ENCODE peak calls at places on chromosomes 1 and 21, in nine cellular contexts. T is OCI-LY7, J is fibroblast of mammary gland, H is choroid plexus epithelial cell, M is stomach, Y is endodermal cell, C is lower leg skin, P is ovary, W is astrocyte. G is an unnamed sample.

GRCh38 chr1:5140136-5140535 is 485.7 kb downstream of the AJAP1 start:
- DNase-seq in Y (no peak), T (no peak), J (no peak), P (no peak), M (no peak), C (no peak), W (no peak), H (no peak), G (peak)

GRCh38 chr1:225877570-225877969 is 4.6 kb downstream of the TMEM63A start:
- DNase-seq in W (no peak), T (peak), Y (peak), P (peak), C (peak), H (peak), J (peak), M (peak), G (no peak)

GRCh38 chr1:155938220-155938627 is 3.2 kb upstream of the RXFP4 start:
- DNase-seq in M (no peak), T (peak), J (peak), W (peak), Y (peak), H (peak), P (no peak), C (peak), G (no peak)

GRCh38 chr1:200968469-200969410 is 54.8 kb downstream of the KIF21B start:
- DNase-seq in J (no peak), Y (no peak), H (no peak), W (no peak), C (no peak), M (no peak), T (no peak), P (no peak), G (no peak)

GRCh38 chr1:158814970-158815369 is 16.2 kb upstream of the MNDA start:
- DNase-seq in T (no peak), C (no peak), J (no peak), P (no peak), M (no peak), W (no peak), Y (no peak), H (no peak), G (no peak)

GRCh38 chr1:36613721-36614120 is 131.0 kb upstream of the CSF3R start:
- DNase-seq in C (no peak), J (no peak), H (no peak), M (no peak), Y (no peak), P (no peak), W (no peak), T (no peak), G (no peak)

GRCh38 chr1:43537423-43538142 is 6.9 kb downstream of the PTPRF start:
- DNase-seq in Y (no peak), M (peak), T (no peak), W (peak), H (no peak), P (no peak), C (no peak), J (no peak), G (no peak)

GRCh38 chr1:27862671-27863551 is 9.4 kb upstream of the THEMIS2 start:
- DNase-seq in P (no peak), W (peak), H (peak), Y (no peak), C (peak), J (peak), M (no peak), T (peak), G (peak)

GRCh38 chr1:246519514-246519913 is 12.4 kb upstream of the SMYD3 start:
- DNase-seq in Y (peak), W (no peak), M (no peak), P (no peak), H (no peak), C (peak), T (no peak), J (no peak), G (no peak)

GRCh38 chr21:39097981-39098380 is 85.3 kb downstream of the PSMG1 start:
- DNase-seq in T (no peak), C (peak), H (no peak), M (no peak), Y (peak), W (no peak), J (no peak), P (no peak), G (no peak)

GRCh38 chr1:100378956-100379355 is 26.6 kb downstream of the CDC14A start:
- DNase-seq in T (no peak), H (no peak), J (no peak), C (no peak), P (no peak), M (no peak), Y (no peak), W (no peak), G (no peak)

GRCh38 chr1:18047122-18047521 is 60.5 kb upstream of the IGSF21 start:
- DNase-seq in C (no peak), T (no peak), W (no peak), J (no peak), M (no peak), Y (no peak), H (no peak), P (no peak), G (no peak)

GRCh38 chr21:46052703-46053651 is 44.9 kb upstream of the COL6A2 start:
- DNase-seq in M (no peak), P (no peak), T (no peak), Y (no peak), J (peak), H (peak), C (peak), W (peak), G (no peak)

GRCh38 chr1:222043444-222044292 is 301.8 kb upstream of the DUSP10 start:
- DNase-seq in H (peak), Y (no peak), M (no peak), J (peak), T (no peak), C (no peak), W (peak), P (no peak), G (no peak)

GRCh38 chr1:36367067-36367466 is 18.7 kb downstream of the STK40 start:
- DNase-seq in T (no peak), Y (no peak), H (no peak), C (no peak), P (no peak), W (no peak), J (no peak), M (no peak), G (no peak)

GRCh38 chr1:8560611-8561544 is 243.0 kb downstream of the SLC45A1 start:
- DNase-seq in Y (no peak), T (peak), H (peak), C (no peak), P (no peak), J (peak), M (no peak), W (no peak), G (peak)

GRCh38 chr1:54698346-54698745 is 17.3 kb upstream of the TTC4 start:
- DNase-seq in T (no peak), M (no peak), Y (no peak), H (no peak), W (no peak), P (no peak), C (peak), J (no peak), G (no peak)

GRCh38 chr1:156379420-156380165 is 10.6 kb downstream of the RHBG start:
- DNase-seq in W (peak), T (no peak), P (no peak), H (no peak), M (no peak), J (no peak), C (no peak), Y (peak), G (no peak)

GRCh38 chr1:153945131-153945794 is 1.3 kb downstream of the DENND4B start:
- DNase-seq in M (peak), T (peak), Y (no peak), C (no peak), H (peak), W (peak), J (peak), P (peak), G (no peak)

GRCh38 chr21:33067457-33067856 is 2.5 kb upstream of the OLIG1 start:
- DNase-seq in C (no peak), Y (no peak), T (peak), J (no peak), M (no peak), W (no peak), P (no peak), H (no peak), G (no peak)

GRCh38 chr1:111197598-111198289 is 2.7 kb downstream of the DENND2D start:
- DNase-seq in W (no peak), J (no peak), H (peak), M (no peak), T (peak), P (no peak), C (no peak), Y (peak), G (no peak)

GRCh38 chr1:6389971-6390370 is 3.6 kb downstream of the ACOT7 start:
- DNase-seq in M (no peak), Y (no peak), T (no peak), H (no peak), P (no peak), W (no peak), C (no peak), J (no peak), G (no peak)

GRCh38 chr1:6384962-6385672 is 8.4 kb downstream of the ACOT7 start:
- DNase-seq in Y (no peak), P (no peak), T (no peak), M (no peak), W (no peak), J (no peak), C (no peak), H (no peak), G (no peak)

GRCh38 chr1:6386371-6386949 is 7.1 kb downstream of the ACOT7 start:
- DNase-seq in J (peak), Y (peak), T (no peak), H (peak), C (no peak), M (no peak), P (no peak), W (peak), G (no peak)

GRCh38 chr1:6384135-6384534 is 9.4 kb downstream of the ACOT7 start:
- DNase-seq in M (no peak), C (no peak), T (no peak), J (no peak), W (no peak), Y (no peak), H (no peak), P (no peak), G (no peak)

DNA sequence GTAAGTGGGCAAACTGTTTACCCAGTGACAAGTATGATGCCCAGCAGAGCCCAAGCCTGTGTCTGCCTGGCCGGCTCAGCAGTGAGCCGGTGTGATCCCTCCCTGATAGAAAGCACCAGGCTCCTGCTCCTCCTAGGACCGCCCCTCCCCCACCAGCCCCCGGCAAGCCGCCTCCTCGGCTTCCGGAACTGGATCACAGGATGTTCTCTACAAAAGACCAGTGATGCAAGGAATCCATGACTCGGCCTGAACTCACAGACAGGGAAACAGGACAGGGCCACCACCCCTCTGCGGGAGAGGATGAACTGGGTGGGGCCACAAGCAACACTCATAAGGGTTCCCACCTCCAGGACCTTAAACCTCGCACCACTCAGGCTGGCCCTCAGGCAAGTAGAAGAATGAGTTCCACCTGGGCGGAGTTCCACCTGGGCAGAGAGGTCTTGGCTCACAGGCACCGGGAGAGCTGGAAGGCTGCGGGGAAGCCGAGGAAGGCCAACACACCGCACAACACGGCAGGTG is 7.8 kb downstream of the ACOT7 start:
- DNase-seq in T (no peak), Y (peak), C (no peak), M (no peak), H (peak), P (no peak), J (peak), W (peak), G (no peak)
- H3K4me3 ChIP-seq in T (no peak), Y (no peak), C (no peak), M (no peak), H (peak), P (no peak), J (peak), W (peak), G (peak)

GRCh38 chr21:31514598-31514997 is 144.9 kb upstream of the SOD1 start:
- DNase-seq in Y (peak), M (no peak), P (no peak), W (peak), T (no peak), J (no peak), H (peak), C (no peak), G (no peak)
- TF ChIP-seq CTCF in Y (peak), M (no peak), P (no peak), W (no peak), T (no peak), J (no peak), H (peak), C (no peak), G (no peak)

DNA sequence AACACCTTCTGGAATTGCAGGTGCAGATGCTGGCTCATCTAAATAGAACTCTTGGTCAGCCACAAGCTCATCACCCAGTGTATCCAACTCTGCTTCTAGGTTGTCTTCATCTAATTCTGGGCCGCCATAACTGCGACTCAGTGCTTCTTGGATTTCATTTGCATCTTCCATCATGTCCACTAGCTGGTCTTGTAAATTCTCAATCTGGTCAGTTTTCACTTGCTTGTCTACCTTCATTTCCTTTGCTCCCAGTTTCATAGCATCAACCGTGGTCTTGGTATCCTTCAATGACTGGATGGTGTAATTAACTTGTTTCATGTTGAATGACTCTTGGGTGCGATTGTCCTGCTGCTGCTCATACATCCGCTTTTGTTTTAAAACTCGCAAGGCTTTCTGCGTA is 10.3 kb downstream of the ZBED6 start:
- DNase-seq in H (no peak), T (no peak), J (no peak), P (no peak), C (no peak), M (no peak), Y (no peak), W (no peak), G (no peak)
- H3K4me3 ChIP-seq in H (no peak), T (no peak), J (no peak), P (no peak), C (no peak), M (no peak), Y (no peak), W (no peak), G (no peak)

DNA sequence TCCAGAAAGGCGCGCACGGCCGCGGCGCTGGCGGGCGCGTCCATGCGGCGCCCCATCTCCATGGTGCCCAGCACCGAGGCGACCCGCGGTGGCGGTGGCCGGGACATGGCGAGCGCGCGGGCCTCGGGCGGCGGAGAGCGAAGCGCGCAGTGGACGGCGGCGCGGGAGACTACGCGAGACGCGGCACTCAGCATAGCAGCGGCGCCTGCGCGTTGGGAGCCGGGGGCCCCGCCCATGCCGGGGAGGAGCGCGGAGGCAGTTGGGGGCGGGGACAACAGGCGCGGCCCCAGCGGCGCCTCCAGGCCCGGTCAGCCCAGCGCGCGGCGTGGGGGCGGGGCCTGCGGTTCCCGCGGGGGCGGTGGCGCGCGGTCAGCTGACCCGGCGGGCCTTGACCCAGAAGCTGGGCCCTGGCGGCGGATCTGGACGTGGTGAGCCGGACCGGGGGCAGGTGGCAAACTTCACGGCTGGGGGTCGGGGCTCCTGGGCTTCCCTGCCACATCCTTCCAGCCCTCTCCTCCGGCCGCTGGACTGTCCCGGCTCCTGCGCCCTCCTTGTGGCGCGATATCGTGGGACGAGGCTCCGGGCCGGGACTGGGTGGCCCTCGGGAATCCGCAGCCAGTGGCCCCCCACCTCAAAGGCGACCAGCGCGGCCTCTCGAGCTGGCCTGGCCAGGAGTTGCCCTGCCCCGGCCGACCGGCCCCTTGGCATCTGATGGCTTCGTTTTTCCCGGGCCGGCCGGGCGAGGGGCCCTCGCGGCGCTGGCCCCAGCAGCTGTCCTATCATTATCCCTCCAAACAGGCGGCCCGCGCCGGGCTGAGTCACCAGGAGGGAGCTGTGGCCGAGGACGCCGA is at the start of the genes AKR7A2 and SLC66A1:
- DNase-seq in M (peak), W (peak), H (peak), Y (peak), T (peak), C (peak), J (peak), P (peak), G (no peak)
- TF ChIP-seq CTCF in M (no peak), W (no peak), H (no peak), Y (no peak), T (no peak), C (no peak), J (no peak), P (peak), G (no peak)

GRCh38 chr1:204947747-204948146 is 77.1 kb downstream of the NFASC start:
- DNase-seq in Y (no peak), W (no peak), H (no peak), T (no peak), J (no peak), C (no peak), M (no peak), P (no peak), G (no peak)

GRCh38 chr1:204943495-204943894 is 72.8 kb downstream of the NFASC start:
- DNase-seq in Y (no peak), W (no peak), H (no peak), J (no peak), C (no peak), T (no peak), P (no peak), M (no peak), G (no peak)

GRCh38 chr1:204946640-204947039 is 76.0 kb downstream of the NFASC start:
- DNase-seq in J (no peak), W (no peak), P (no peak), Y (no peak), H (no peak), M (no peak), T (no peak), C (no peak), G (no peak)

GRCh38 chr1:204947338-204947737 is 76.7 kb downstream of the NFASC start:
- DNase-seq in W (no peak), J (no peak), H (no peak), Y (no peak), P (no peak), C (no peak), T (no peak), M (no peak), G (no peak)

GRCh38 chr1:204945565-204945977 is 74.9 kb downstream of the NFASC start:
- DNase-seq in Y (no peak), T (no peak), H (peak), P (no peak), M (no peak), C (no peak), W (no peak), J (no peak), G (no peak)
- H3K4me3 ChIP-seq in Y (no peak), T (no peak), H (no peak), P (no peak), M (no peak), C (no peak), W (no peak), J (no peak), G (no peak)

GRCh38 chr1:66435541-66435940 is 98.4 kb upstream of the SGIP1 start:
- DNase-seq in H (no peak), C (no peak), W (no peak), P (no peak), Y (no peak), T (no peak), M (no peak), J (no peak), G (no peak)

GRCh38 chr1:66437136-66437401 is 96.9 kb upstream of the SGIP1 start:
- DNase-seq in Y (no peak), M (no peak), C (no peak), J (no peak), P (no peak), T (no peak), H (no peak), W (no peak), G (no peak)

GRCh38 chr1:66438062-66438970 is 95.6 kb upstream of the SGIP1 start:
- DNase-seq in W (no peak), T (no peak), H (no peak), P (no peak), J (peak), M (no peak), C (no peak), Y (no peak), G (no peak)

GRCh38 chr1:66434096-66434495 is 99.9 kb upstream of the SGIP1 start:
- DNase-seq in J (peak), P (no peak), T (no peak), M (no peak), Y (no peak), W (peak), C (no peak), H (peak), G (no peak)

DNA sequence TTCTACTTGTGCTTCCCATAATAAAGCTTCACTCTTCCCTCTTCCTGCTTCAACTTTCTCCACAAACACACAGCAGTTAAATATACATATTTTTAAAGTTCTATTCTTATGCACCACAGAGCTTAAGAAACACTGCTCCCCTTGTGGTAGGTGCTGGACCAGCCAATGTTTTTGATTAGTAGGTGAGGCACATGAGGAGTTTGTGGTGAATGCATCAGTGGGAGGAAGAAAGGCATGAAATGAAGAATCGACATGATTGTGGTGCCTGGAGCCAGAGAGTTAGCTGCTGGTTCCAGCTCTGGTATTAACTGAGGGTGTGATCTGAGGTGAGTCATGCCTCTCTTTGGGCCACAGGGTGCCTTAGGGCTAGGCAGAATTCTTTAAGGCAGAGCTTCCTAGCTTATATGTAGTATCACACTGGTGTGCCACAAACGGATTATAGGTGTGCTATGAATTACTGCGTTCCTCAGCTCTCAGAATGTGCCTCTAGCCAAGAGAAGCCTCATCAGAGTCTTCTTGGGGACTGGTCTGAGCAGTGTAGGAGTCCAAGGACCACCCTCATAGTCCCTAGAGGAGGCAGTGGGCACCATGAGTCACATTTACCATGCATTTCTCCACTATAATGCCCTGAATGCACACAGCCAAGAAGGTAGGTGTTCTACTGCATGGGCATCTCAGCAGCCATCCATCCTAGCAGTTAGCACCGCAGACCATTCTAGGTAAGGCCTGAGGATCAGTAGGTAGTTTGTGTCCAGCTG is 97.4 kb upstream of the SGIP1 start:
- DNase-seq in Y (peak), M (no peak), J (peak), W (peak), T (peak), H (peak), P (no peak), C (no peak), G (peak)
- TF ChIP-seq CTCF in Y (peak), M (no peak), J (peak), W (peak), T (peak), H (peak), P (no peak), C (no peak), G (peak)